ENCODE peak calls at places on chromosomes 5 and 9, in seven cellular contexts. J, D, N, Z, H, I and W are unnamed samples.

GRCh38 chr5:74241751-74242140 is 398.8 kb downstream of the ENC1 start:
- DNase-seq in J (peak; percentile 36), D (peak; percentile 58), N (peak; percentile 21), Z (no peak), H (peak; percentile 94), I (peak; percentile 65), W (no peak)

GRCh38 chr9:113511856-113512761 is 48.6 kb downstream of the RGS3 start:
- DNase-seq in J (no peak), D (peak; percentile 67), N (no peak), Z (no peak), H (no peak), I (no peak), W (peak; percentile 38)

GRCh38 chr5:149419532-149420485 is 40.7 kb upstream of the IL17B start:
- DNase-seq in J (no peak), D (no peak), N (no peak), Z (no peak), H (no peak), I (no peak), W (no peak)

GRCh38 chr5:126965061-126965475 is 65.3 kb downstream of the MARCHF3 start:
- DNase-seq in J (no peak), D (peak; percentile 89), N (no peak), Z (no peak), H (peak; percentile 93), I (no peak), W (no peak)

GRCh38 chr9:106970219-106970975 is 107.4 kb downstream of the ZNF462 start:
- DNase-seq in J (peak; percentile 45), D (no peak), N (no peak), Z (no peak), H (no peak), I (no peak), W (no peak)

GRCh38 chr5:181167814-181168488 is 20.6 kb downstream of the OR2V2 start:
- DNase-seq in J (peak; percentile 94), D (peak; percentile 26), N (no peak), Z (peak; percentile 74), H (peak; percentile 35), I (no peak), W (peak; percentile 63)

GRCh38 chr5:5141625-5142527 is 1.7 kb downstream of the ADAMTS16 start:
- DNase-seq in J (peak; percentile 87), D (peak; percentile 76), N (peak; percentile 45), Z (peak; percentile 53), H (peak; percentile 75), I (peak; percentile 61), W (peak; percentile 68)

GRCh38 chr5:60297658-60298057 is 402.3 kb downstream of the DEPDC1B start:
- DNase-seq in J (no peak), D (no peak), N (no peak), Z (no peak), H (no peak), I (no peak), W (no peak)

GRCh38 chr5:60370508-60370907 is 329.5 kb downstream of the DEPDC1B start:
- DNase-seq in J (no peak), D (no peak), N (no peak), Z (no peak), H (no peak), I (no peak), W (no peak)

GRCh38 chr5:73370620-73371583 is 77.7 kb downstream of the FOXD1 start:
- DNase-seq in J (no peak), D (peak; percentile 93), N (peak; percentile 94), Z (no peak), H (peak; percentile 95), I (no peak), W (no peak)

GRCh38 chr9:130174920-130175321 is 2.7 kb downstream of the NCS1 start:
- DNase-seq in J (no peak), D (no peak), N (no peak), Z (no peak), H (no peak), I (no peak), W (no peak)

GRCh38 chr5:175059687-175060194 is 335.4 kb downstream of the MSX2 start:
- DNase-seq in J (peak; percentile 92), D (peak; percentile 6), N (peak; percentile 10), Z (peak; percentile 67), H (no peak), I (peak; percentile 27), W (no peak)

GRCh38 chr9:122816163-122816867 is 12.1 kb downstream of the PDCL start:
- DNase-seq in J (no peak), D (no peak), N (no peak), Z (no peak), H (no peak), I (no peak), W (no peak)

GRCh38 chr5:160545832-160546231 is 124.2 kb downstream of the PTTG1 start:
- DNase-seq in J (no peak), D (no peak), N (no peak), Z (no peak), H (no peak), I (no peak), W (no peak)

GRCh38 chr5:134070648-134070978 is 43.9 kb upstream of the TCF7 start:
- DNase-seq in J (no peak), D (peak; percentile 49), N (no peak), Z (no peak), H (no peak), I (no peak), W (no peak)

GRCh38 chr5:103272377-103272776 is 13.8 kb downstream of the MACIR start:
- DNase-seq in J (peak; percentile 33), D (no peak), N (no peak), Z (no peak), H (no peak), I (no peak), W (no peak)

GRCh38 chr9:102101723-102102122 is 363.3 kb upstream of the GRIN3A start:
- DNase-seq in J (no peak), D (no peak), N (no peak), Z (no peak), H (no peak), I (no peak), W (no peak)

GRCh38 chr5:125232779-125233230 is 486.4 kb upstream of the ZNF608 start:
- DNase-seq in J (no peak), D (peak; percentile 92), N (no peak), Z (peak; percentile 61), H (no peak), I (no peak), W (no peak)

GRCh38 chr9:93675336-93676150 is 99.2 kb downstream of the PHF2 start:
- DNase-seq in J (no peak), D (no peak), N (no peak), Z (peak; percentile 18), H (no peak), I (no peak), W (no peak)

GRCh38 chr9:133807818-133808217 is 69.7 kb upstream of the SARDH start:
- DNase-seq in J (no peak), D (no peak), N (no peak), Z (no peak), H (no peak), I (no peak), W (no peak)
- H3K9me2 ChIP-seq in J (no peaks in the 10 kb centered on the region), D (no peaks in the 10 kb centered on the region), N (no peaks in the 10 kb centered on the region), Z (no peaks in the 10 kb centered on the region), H (no peaks in the 10 kb centered on the region), I (no peaks in the 10 kb centered on the region), W (no peaks in the 10 kb centered on the region)

GRCh38 chr5:106584268-106584667 is 1086.5 kb downstream of the EFNA5 start:
- DNase-seq in J (peak; percentile 31), D (no peak), N (no peak), Z (no peak), H (no peak), I (no peak), W (no peak)
- TF ChIP-seq EZH2phosphoT487 in J (no peak), D (no peak), N (no peak), Z (no peak), H (no peak), I (no peak), W (no peak)

DNA sequence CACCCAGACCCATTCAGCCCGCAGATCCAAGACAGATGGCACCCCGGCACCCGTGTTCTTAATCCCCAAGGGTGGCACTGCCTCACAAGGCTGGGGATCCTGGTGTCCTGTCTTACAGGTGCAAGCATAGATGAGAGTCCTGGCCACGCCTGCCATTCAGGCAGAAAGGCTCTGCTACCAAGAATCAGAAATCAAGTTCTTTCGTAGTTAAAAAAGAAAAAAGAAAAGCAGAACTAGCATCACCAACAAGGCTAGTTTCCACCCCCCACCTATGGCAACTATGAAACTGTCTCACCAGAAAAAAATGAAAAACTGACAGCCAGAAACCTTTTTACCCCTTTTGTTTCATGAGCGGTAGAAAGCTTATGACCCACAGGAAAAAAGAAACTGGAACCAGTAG is 170.4 kb downstream of the SYK start:
- DNase-seq in J (no peak), D (no peak), N (no peak), Z (no peak), H (no peak), I (peak; percentile 87), W (peak; percentile 45)
- H3K9me2 ChIP-seq in J (peaks cover 6% of the 10 kb centered on the region), D (no peaks in the 10 kb centered on the region), N (no peaks in the 10 kb centered on the region), Z (no peaks in the 10 kb centered on the region), H (no peaks in the 10 kb centered on the region), I (no peaks in the 10 kb centered on the region), W (no peaks in the 10 kb centered on the region)

DNA sequence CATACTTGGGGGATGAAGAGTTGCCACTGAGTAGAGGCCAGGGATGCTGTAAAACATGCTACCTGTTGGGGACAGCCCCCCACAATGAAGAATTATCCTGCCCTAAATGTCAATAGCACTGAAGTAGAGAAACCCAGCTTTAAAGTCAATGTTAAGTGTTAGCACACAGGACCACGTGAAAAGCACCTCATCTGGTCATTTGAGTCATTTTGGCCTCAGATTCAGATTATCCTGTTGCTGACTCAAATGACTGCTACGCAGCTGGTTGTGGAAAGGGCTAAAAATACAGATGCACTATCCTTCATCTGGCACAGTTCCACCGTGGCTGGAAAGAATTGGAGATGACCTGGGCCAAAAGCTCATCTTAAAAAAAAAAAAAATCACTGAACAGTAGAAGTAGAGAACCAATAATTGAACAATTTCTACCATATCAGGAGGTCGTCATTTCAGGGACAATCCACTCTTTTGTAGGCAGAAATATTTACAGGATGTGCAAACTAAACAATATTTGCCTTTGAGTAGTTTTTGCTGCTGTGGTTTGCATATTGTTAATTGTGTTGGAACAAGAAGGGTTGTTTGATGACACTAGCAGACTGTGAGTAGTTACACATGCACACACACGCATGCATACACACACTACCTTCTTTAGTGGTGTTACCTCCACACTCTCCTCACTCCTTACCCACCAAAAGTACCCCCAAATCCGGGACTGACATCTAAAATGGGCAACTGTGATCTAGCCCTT is 195.3 kb upstream of the KLF9 start:
- DNase-seq in J (no peak), D (peak; percentile 98), N (no peak), Z (no peak), H (peak; percentile 18), I (no peak), W (no peak)
- TF ChIP-seq EZH2phosphoT487 in J (no peak), D (no peak), N (no peak), Z (no peak), H (no peak), I (no peak), W (no peak)

GRCh38 chr9:101083451-101083850 is 54.9 kb downstream of the PLPPR1 start:
- DNase-seq in J (peak; percentile 14), D (no peak), N (no peak), Z (no peak), H (no peak), I (no peak), W (no peak)

GRCh38 chr9:101087426-101087825 is 58.9 kb downstream of the PLPPR1 start:
- DNase-seq in J (no peak), D (no peak), N (no peak), Z (no peak), H (no peak), I (peak; percentile 57), W (no peak)

GRCh38 chr9:101081641-101082040 is 53.1 kb downstream of the PLPPR1 start:
- DNase-seq in J (no peak), D (no peak), N (no peak), Z (no peak), H (no peak), I (no peak), W (no peak)
- H3K9me2 ChIP-seq in J (peaks cover under 1% of the 10 kb centered on the region), D (no peaks in the 10 kb centered on the region), N (no peaks in the 10 kb centered on the region), Z (no peaks in the 10 kb centered on the region), H (no peaks in the 10 kb centered on the region), I (no peaks in the 10 kb centered on the region), W (no peaks in the 10 kb centered on the region)